ENCODE peak calls at places on chromosomes 7 and 10, in six cellular contexts. I, Y, H, D, N and U are unnamed samples.

GRCh38 chr7:92750961-92751360 is 85.4 kb downstream of the CDK6 start:
- DNase-seq in I (peak; percentile 74), Y (no peak), H (no peak), D (no peak), N (no peak), U (no peak)

GRCh38 chr10:118908487-118909280 is 120.8 kb upstream of the NANOS1 start:
- DNase-seq in I (no peak), Y (no peak), H (no peak), D (no peak), N (no peak), U (no peak)

GRCh38 chr7:92137531-92137930 is 3.3 kb upstream of the CYP51A1 start:
- DNase-seq in I (no peak), Y (no peak), H (no peak), D (no peak), N (no peak), U (no peak)

GRCh38 chr10:18313626-18314025 is 173.4 kb downstream of the CACNB2 start:
- DNase-seq in I (no peak), Y (no peak), H (no peak), D (no peak), N (no peak), U (no peak)

GRCh38 chr10:15813415-15813814 is 46.9 kb downstream of the MINDY3 start:
- DNase-seq in I (peak; percentile 60), Y (no peak), H (no peak), D (no peak), N (no peak), U (no peak)

GRCh38 chr7:149799397-149800168 is 26.2 kb upstream of the ZNF467 start:
- DNase-seq in I (no peak), Y (peak; percentile 64), H (no peak), D (peak; percentile 48), N (peak; percentile 50), U (peak; percentile 32)

GRCh38 chr10:123134058-123134914 is 1.5 kb upstream of the HMX3 start:
- DNase-seq in I (no peak), Y (no peak), H (no peak), D (no peak), N (no peak), U (no peak)

GRCh38 chr10:124911124-124912051 is 30.5 kb upstream of the ZRANB1 start:
- DNase-seq in I (peak; percentile 82), Y (no peak), H (no peak), D (no peak), N (no peak), U (no peak)

GRCh38 chr10:67550838-67551402 is 145.1 kb downstream of the CTNNA3 start:
- DNase-seq in I (no peak), Y (no peak), H (no peak), D (no peak), N (no peak), U (no peak)

GRCh38 chr10:123143162-123143824 is 4.6 kb upstream of the HMX2 start:
- DNase-seq in I (no peak), Y (no peak), H (no peak), D (no peak), N (no peak), U (no peak)

GRCh38 chr7:73642834-73643233 is 18.5 kb upstream of the MLXIPL start:
- DNase-seq in I (no peak), Y (no peak), H (no peak), D (no peak), N (no peak), U (no peak)

GRCh38 chr7:90824386-90825307 is 228.5 kb downstream of the CDK14 start:
- DNase-seq in I (peak; percentile 85), Y (no peak), H (no peak), D (no peak), N (no peak), U (no peak)

GRCh38 chr10:45625879-45626278 is 46.7 kb downstream of the ZFAND4 start:
- DNase-seq in I (no peak), Y (no peak), H (no peak), D (no peak), N (no peak), U (no peak)

GRCh38 chr10:5533098-5533731 is 8.5 kb downstream of the CALML3 start:
- DNase-seq in I (no peak), Y (no peak), H (no peak), D (no peak), N (no peak), U (no peak)

GRCh38 chr10:110326351-110327032 is 21.8 kb upstream of the SMNDC1 start:
- DNase-seq in I (peak; percentile 93), Y (no peak), H (no peak), D (no peak), N (no peak), U (no peak)

GRCh38 chr7:18212788-18213187 is 185.1 kb upstream of the PRPS1L1 start:
- DNase-seq in I (peak; percentile 47), Y (no peak), H (no peak), D (no peak), N (no peak), U (no peak)

GRCh38 chr7:130421685-130422084 is 19.1 kb downstream of the CEP41 start:
- DNase-seq in I (peak; percentile 4), Y (no peak), H (no peak), D (no peak), N (no peak), U (no peak)

GRCh38 chr10:47371629-47372485 is 12.2 kb downstream of the ZNF488 start:
- DNase-seq in I (no peak), Y (no peak), H (no peak), D (no peak), N (no peak), U (no peak)

GRCh38 chr10:69337312-69338132 is 59.2 kb downstream of the HK1 start:
- DNase-seq in I (peak; percentile 88), Y (no peak), H (no peak), D (no peak), N (no peak), U (no peak)

GRCh38 chr10:58976254-58976653 is 200.2 kb upstream of the PHYHIPL start:
- DNase-seq in I (no peak), Y (no peak), H (no peak), D (no peak), N (no peak), U (no peak)

GRCh38 chr10:53314856-53315255 is 542.3 kb upstream of the MBL2 start:
- DNase-seq in I (peak; percentile 82), Y (no peak), H (no peak), D (no peak), N (no peak), U (no peak)

GRCh38 chr10:62498271-62498670 is 124.1 kb downstream of the ZNF365 start:
- DNase-seq in I (no peak), Y (no peak), H (no peak), D (no peak), N (no peak), U (no peak)

GRCh38 chr10:84820121-84820520 is 491.7 kb downstream of the CCSER2 start:
- DNase-seq in I (no peak), Y (no peak), H (no peak), D (no peak), N (no peak), U (no peak)

GRCh38 chr10:6024334-6024682 is 37.9 kb downstream of the IL2RA start:
- DNase-seq in I (no peak), Y (no peak), H (no peak), D (no peak), N (no peak), U (no peak)

GRCh38 chr7:39356531-39356930 is 209.7 kb upstream of the YAE1 start:
- DNase-seq in I (peak; percentile 23), Y (no peak), H (no peak), D (no peak), N (no peak), U (no peak)

GRCh38 chr10:117264776-117265175 is 23.9 kb downstream of the SLC18A2 start:
- DNase-seq in I (no peak), Y (no peak), H (no peak), D (no peak), N (no peak), U (no peak)